ENCODE peak calls at places on chromosomes 11 and 22, in nine cellular contexts. One of them, this sample, is unnamed.

GRCh38 chr11:11984563-11984962 is 23.9 kb downstream of the DKK3 start:
- DNase-seq in left lung: no peak
- DNase-seq in body of pancreas: no peak
- DNase-seq in lower lobe of right lung: no peak
- DNase-seq in activated CD8-positive, alpha-beta T cell treated with anti-CD3 and anti-CD28 coated beads, Interleukin-2, amount 10 ng/mL, durations not matched to agents 7 days and 5 days: no peak
- DNase-seq in activated CD4-positive, alpha-beta T cell treated with anti-CD3 and anti-CD28 coated beads for 4 hours: no peak
- DNase-seq in hepatic stellate cell: no peak
- DNase-seq in germinal center: no peak
- DNase-seq in AG09309: no peak
- DNase-seq in this sample: no peak

GRCh38 chr22:38050720-38051119 is 6.5 kb upstream of the PICK1 start:
- DNase-seq in left lung: no peak
- DNase-seq in body of pancreas: no peak
- DNase-seq in lower lobe of right lung: no peak
- DNase-seq in activated CD8-positive, alpha-beta T cell treated with anti-CD3 and anti-CD28 coated beads, Interleukin-2, amount 10 ng/mL, durations not matched to agents 7 days and 5 days: no peak
- DNase-seq in activated CD4-positive, alpha-beta T cell treated with anti-CD3 and anti-CD28 coated beads for 4 hours: no peak
- DNase-seq in hepatic stellate cell: no peak
- DNase-seq in germinal center: no peak
- DNase-seq in AG09309: no peak
- DNase-seq in this sample: no peak

GRCh38 chr22:42856179-42856864 is 751 bp downstream of the ARFGAP3 start:
- DNase-seq in left lung: no peak
- DNase-seq in body of pancreas: peak; percentile 72
- DNase-seq in lower lobe of right lung: peak; percentile 83
- DNase-seq in activated CD8-positive, alpha-beta T cell treated with anti-CD3 and anti-CD28 coated beads, Interleukin-2, amount 10 ng/mL, durations not matched to agents 7 days and 5 days: peak; percentile 71
- DNase-seq in activated CD4-positive, alpha-beta T cell treated with anti-CD3 and anti-CD28 coated beads for 4 hours: peak; percentile 60
- DNase-seq in hepatic stellate cell: peak; percentile 40
- DNase-seq in germinal center: no peak
- DNase-seq in AG09309: no peak
- DNase-seq in this sample: peak; percentile 75

GRCh38 chr11:66259976-66260375 is 8.5 kb upstream of the RAB1B start:
- DNase-seq in left lung: no peak
- DNase-seq in body of pancreas: no peak
- DNase-seq in lower lobe of right lung: no peak
- DNase-seq in activated CD8-positive, alpha-beta T cell treated with anti-CD3 and anti-CD28 coated beads, Interleukin-2, amount 10 ng/mL, durations not matched to agents 7 days and 5 days: no peak
- DNase-seq in activated CD4-positive, alpha-beta T cell treated with anti-CD3 and anti-CD28 coated beads for 4 hours: no peak
- DNase-seq in hepatic stellate cell: no peak
- DNase-seq in germinal center: no peak
- DNase-seq in AG09309: no peak
- DNase-seq in this sample: no peak

GRCh38 chr22:32583921-32584335 is 109.3 kb downstream of the FBXO7 start:
- DNase-seq in left lung: no peak
- DNase-seq in body of pancreas: no peak
- DNase-seq in lower lobe of right lung: no peak
- DNase-seq in activated CD8-positive, alpha-beta T cell treated with anti-CD3 and anti-CD28 coated beads, Interleukin-2, amount 10 ng/mL, durations not matched to agents 7 days and 5 days: no peak
- DNase-seq in activated CD4-positive, alpha-beta T cell treated with anti-CD3 and anti-CD28 coated beads for 4 hours: no peak
- DNase-seq in hepatic stellate cell: no peak
- DNase-seq in germinal center: no peak
- DNase-seq in AG09309: no peak
- DNase-seq in this sample: no peak

GRCh38 chr11:88680806-88681205 is 343.3 kb upstream of the CTSC start:
- DNase-seq in left lung: no peak
- DNase-seq in body of pancreas: no peak
- DNase-seq in lower lobe of right lung: no peak
- DNase-seq in activated CD8-positive, alpha-beta T cell treated with anti-CD3 and anti-CD28 coated beads, Interleukin-2, amount 10 ng/mL, durations not matched to agents 7 days and 5 days: no peak
- DNase-seq in activated CD4-positive, alpha-beta T cell treated with anti-CD3 and anti-CD28 coated beads for 4 hours: no peak
- DNase-seq in hepatic stellate cell: no peak
- DNase-seq in germinal center: no peak
- DNase-seq in AG09309: no peak
- DNase-seq in this sample: no peak

GRCh38 chr22:46052331-46052771 is 75.4 kb upstream of the WNT7B start:
- DNase-seq in left lung: peak; percentile 43
- DNase-seq in body of pancreas: peak; percentile 19
- DNase-seq in lower lobe of right lung: peak; percentile 44
- DNase-seq in activated CD8-positive, alpha-beta T cell treated with anti-CD3 and anti-CD28 coated beads, Interleukin-2, amount 10 ng/mL, durations not matched to agents 7 days and 5 days: no peak
- DNase-seq in activated CD4-positive, alpha-beta T cell treated with anti-CD3 and anti-CD28 coated beads for 4 hours: no peak
- DNase-seq in hepatic stellate cell: peak; percentile 72
- DNase-seq in germinal center: no peak
- DNase-seq in AG09309: no peak
- DNase-seq in this sample: peak; percentile 32

GRCh38 chr22:25492950-25493790 is 71.3 kb upstream of the GRK3 start:
- DNase-seq in left lung: no peak
- DNase-seq in body of pancreas: no peak
- DNase-seq in lower lobe of right lung: no peak
- DNase-seq in activated CD8-positive, alpha-beta T cell treated with anti-CD3 and anti-CD28 coated beads, Interleukin-2, amount 10 ng/mL, durations not matched to agents 7 days and 5 days: no peak
- DNase-seq in activated CD4-positive, alpha-beta T cell treated with anti-CD3 and anti-CD28 coated beads for 4 hours: no peak
- DNase-seq in hepatic stellate cell: no peak
- DNase-seq in germinal center: no peak
- DNase-seq in AG09309: no peak
- DNase-seq in this sample: no peak

GRCh38 chr11:27524155-27524554 is 17.6 kb upstream of the LIN7C start:
- DNase-seq in left lung: no peak
- DNase-seq in body of pancreas: no peak
- DNase-seq in lower lobe of right lung: no peak
- DNase-seq in activated CD8-positive, alpha-beta T cell treated with anti-CD3 and anti-CD28 coated beads, Interleukin-2, amount 10 ng/mL, durations not matched to agents 7 days and 5 days: no peak
- DNase-seq in activated CD4-positive, alpha-beta T cell treated with anti-CD3 and anti-CD28 coated beads for 4 hours: no peak
- DNase-seq in hepatic stellate cell: no peak
- DNase-seq in germinal center: no peak
- DNase-seq in AG09309: no peak
- DNase-seq in this sample: no peak

GRCh38 chr11:69337211-69337721 is 43.3 kb downstream of the MYEOV start:
- DNase-seq in left lung: no peak
- DNase-seq in body of pancreas: peak; percentile 73
- DNase-seq in lower lobe of right lung: no peak
- DNase-seq in activated CD8-positive, alpha-beta T cell treated with anti-CD3 and anti-CD28 coated beads, Interleukin-2, amount 10 ng/mL, durations not matched to agents 7 days and 5 days: peak; percentile 58
- DNase-seq in activated CD4-positive, alpha-beta T cell treated with anti-CD3 and anti-CD28 coated beads for 4 hours: peak; percentile 62
- DNase-seq in hepatic stellate cell: no peak
- DNase-seq in germinal center: peak; percentile 36
- DNase-seq in AG09309: no peak
- DNase-seq in this sample: no peak

GRCh38 chr11:11230802-11231562 is 122.1 kb downstream of the CSNK2A3 start:
- DNase-seq in left lung: no peak
- DNase-seq in body of pancreas: no peak
- DNase-seq in lower lobe of right lung: no peak
- DNase-seq in activated CD8-positive, alpha-beta T cell treated with anti-CD3 and anti-CD28 coated beads, Interleukin-2, amount 10 ng/mL, durations not matched to agents 7 days and 5 days: peak; percentile 31
- DNase-seq in activated CD4-positive, alpha-beta T cell treated with anti-CD3 and anti-CD28 coated beads for 4 hours: no peak
- DNase-seq in hepatic stellate cell: no peak
- DNase-seq in germinal center: peak; percentile 69
- DNase-seq in AG09309: no peak
- DNase-seq in this sample: no peak

GRCh38 chr11:18347471-18348125 is 25.2 kb downstream of the GTF2H1 start:
- DNase-seq in left lung: no peak
- DNase-seq in body of pancreas: no peak
- DNase-seq in lower lobe of right lung: no peak
- DNase-seq in activated CD8-positive, alpha-beta T cell treated with anti-CD3 and anti-CD28 coated beads, Interleukin-2, amount 10 ng/mL, durations not matched to agents 7 days and 5 days: no peak
- DNase-seq in activated CD4-positive, alpha-beta T cell treated with anti-CD3 and anti-CD28 coated beads for 4 hours: no peak
- DNase-seq in hepatic stellate cell: no peak
- DNase-seq in germinal center: no peak
- DNase-seq in AG09309: peak; percentile 61
- DNase-seq in this sample: no peak

GRCh38 chr11:17748761-17749721 is 14.5 kb downstream of the KCNC1 start:
- DNase-seq in left lung: peak; percentile 53
- DNase-seq in body of pancreas: no peak
- DNase-seq in lower lobe of right lung: no peak
- DNase-seq in activated CD8-positive, alpha-beta T cell treated with anti-CD3 and anti-CD28 coated beads, Interleukin-2, amount 10 ng/mL, durations not matched to agents 7 days and 5 days: no peak
- DNase-seq in activated CD4-positive, alpha-beta T cell treated with anti-CD3 and anti-CD28 coated beads for 4 hours: no peak
- DNase-seq in hepatic stellate cell: no peak
- DNase-seq in germinal center: no peak
- DNase-seq in AG09309: no peak
- DNase-seq in this sample: no peak

GRCh38 chr11:15901046-15901445 is 455.3 kb downstream of the SOX6 start:
- DNase-seq in left lung: no peak
- DNase-seq in body of pancreas: peak; percentile 29
- DNase-seq in lower lobe of right lung: no peak
- DNase-seq in activated CD8-positive, alpha-beta T cell treated with anti-CD3 and anti-CD28 coated beads, Interleukin-2, amount 10 ng/mL, durations not matched to agents 7 days and 5 days: no peak
- DNase-seq in activated CD4-positive, alpha-beta T cell treated with anti-CD3 and anti-CD28 coated beads for 4 hours: no peak
- DNase-seq in hepatic stellate cell: peak; percentile 72
- DNase-seq in germinal center: no peak
- DNase-seq in AG09309: no peak
- DNase-seq in this sample: no peak

GRCh38 chr22:39290724-39291161 is 28.7 kb downstream of the RPL3 start:
- DNase-seq in left lung: peak; percentile 82
- DNase-seq in body of pancreas: peak; percentile 92
- DNase-seq in lower lobe of right lung: no peak
- DNase-seq in activated CD8-positive, alpha-beta T cell treated with anti-CD3 and anti-CD28 coated beads, Interleukin-2, amount 10 ng/mL, durations not matched to agents 7 days and 5 days: no peak
- DNase-seq in activated CD4-positive, alpha-beta T cell treated with anti-CD3 and anti-CD28 coated beads for 4 hours: no peak
- DNase-seq in hepatic stellate cell: no peak
- DNase-seq in germinal center: no peak
- DNase-seq in AG09309: no peak
- DNase-seq in this sample: peak; percentile 89

GRCh38 chr11:11558826-11559225 is 63.0 kb downstream of the GALNT18 start:
- DNase-seq in left lung: no peak
- DNase-seq in body of pancreas: no peak
- DNase-seq in lower lobe of right lung: peak; percentile 65
- DNase-seq in activated CD8-positive, alpha-beta T cell treated with anti-CD3 and anti-CD28 coated beads, Interleukin-2, amount 10 ng/mL, durations not matched to agents 7 days and 5 days: no peak
- DNase-seq in activated CD4-positive, alpha-beta T cell treated with anti-CD3 and anti-CD28 coated beads for 4 hours: no peak
- DNase-seq in hepatic stellate cell: no peak
- DNase-seq in germinal center: no peak
- DNase-seq in AG09309: no peak
- DNase-seq in this sample: no peak

GRCh38 chr11:20310137-20310536 is 53.4 kb upstream of the HTATIP2 start:
- DNase-seq in left lung: no peak
- DNase-seq in body of pancreas: no peak
- DNase-seq in lower lobe of right lung: no peak
- DNase-seq in activated CD8-positive, alpha-beta T cell treated with anti-CD3 and anti-CD28 coated beads, Interleukin-2, amount 10 ng/mL, durations not matched to agents 7 days and 5 days: no peak
- DNase-seq in activated CD4-positive, alpha-beta T cell treated with anti-CD3 and anti-CD28 coated beads for 4 hours: no peak
- DNase-seq in hepatic stellate cell: no peak
- DNase-seq in germinal center: no peak
- DNase-seq in AG09309: no peak
- DNase-seq in this sample: no peak

GRCh38 chr11:16809901-16810668 is 71.6 kb downstream of the C11orf58 start:
- DNase-seq in left lung: no peak
- DNase-seq in body of pancreas: peak; percentile 25
- DNase-seq in lower lobe of right lung: no peak
- DNase-seq in activated CD8-positive, alpha-beta T cell treated with anti-CD3 and anti-CD28 coated beads, Interleukin-2, amount 10 ng/mL, durations not matched to agents 7 days and 5 days: no peak
- DNase-seq in activated CD4-positive, alpha-beta T cell treated with anti-CD3 and anti-CD28 coated beads for 4 hours: no peak
- DNase-seq in hepatic stellate cell: no peak
- DNase-seq in germinal center: no peak
- DNase-seq in AG09309: no peak
- DNase-seq in this sample: peak; percentile 79

GRCh38 chr11:116601734-116602636 is 170.8 kb downstream of the BUD13 start:
- DNase-seq in left lung: no peak
- DNase-seq in body of pancreas: no peak
- DNase-seq in lower lobe of right lung: no peak
- DNase-seq in activated CD8-positive, alpha-beta T cell treated with anti-CD3 and anti-CD28 coated beads, Interleukin-2, amount 10 ng/mL, durations not matched to agents 7 days and 5 days: no peak
- DNase-seq in activated CD4-positive, alpha-beta T cell treated with anti-CD3 and anti-CD28 coated beads for 4 hours: no peak
- DNase-seq in hepatic stellate cell: no peak
- DNase-seq in germinal center: no peak
- DNase-seq in AG09309: no peak
- DNase-seq in this sample: no peak

GRCh38 chr11:88320149-88320559 is 17.4 kb downstream of the CTSC start:
- DNase-seq in left lung: no peak
- DNase-seq in body of pancreas: no peak
- DNase-seq in lower lobe of right lung: no peak
- DNase-seq in activated CD8-positive, alpha-beta T cell treated with anti-CD3 and anti-CD28 coated beads, Interleukin-2, amount 10 ng/mL, durations not matched to agents 7 days and 5 days: no peak
- DNase-seq in activated CD4-positive, alpha-beta T cell treated with anti-CD3 and anti-CD28 coated beads for 4 hours: no peak
- DNase-seq in hepatic stellate cell: peak; percentile 12
- DNase-seq in germinal center: no peak
- DNase-seq in AG09309: peak; percentile 71
- DNase-seq in this sample: no peak

GRCh38 chr22:35212020-35212419 is 45.3 kb upstream of the HMGXB4 start:
- DNase-seq in left lung: no peak
- DNase-seq in body of pancreas: peak; percentile 22
- DNase-seq in lower lobe of right lung: no peak
- DNase-seq in activated CD8-positive, alpha-beta T cell treated with anti-CD3 and anti-CD28 coated beads, Interleukin-2, amount 10 ng/mL, durations not matched to agents 7 days and 5 days: no peak
- DNase-seq in activated CD4-positive, alpha-beta T cell treated with anti-CD3 and anti-CD28 coated beads for 4 hours: no peak
- DNase-seq in hepatic stellate cell: no peak
- DNase-seq in germinal center: no peak
- DNase-seq in AG09309: no peak
- DNase-seq in this sample: peak; percentile 61

GRCh38 chr11:20474176-20474950 is 86.8 kb downstream of the PRMT3 start:
- DNase-seq in left lung: no peak
- DNase-seq in body of pancreas: no peak
- DNase-seq in lower lobe of right lung: no peak
- DNase-seq in activated CD8-positive, alpha-beta T cell treated with anti-CD3 and anti-CD28 coated beads, Interleukin-2, amount 10 ng/mL, durations not matched to agents 7 days and 5 days: no peak
- DNase-seq in activated CD4-positive, alpha-beta T cell treated with anti-CD3 and anti-CD28 coated beads for 4 hours: no peak
- DNase-seq in hepatic stellate cell: no peak
- DNase-seq in germinal center: no peak
- DNase-seq in AG09309: no peak
- DNase-seq in this sample: no peak

GRCh38 chr11:117273550-117274289 is 17.4 kb upstream of the BACE1-AS start:
- DNase-seq in left lung: no peak
- DNase-seq in body of pancreas: no peak
- DNase-seq in lower lobe of right lung: no peak
- DNase-seq in activated CD8-positive, alpha-beta T cell treated with anti-CD3 and anti-CD28 coated beads, Interleukin-2, amount 10 ng/mL, durations not matched to agents 7 days and 5 days: no peak
- DNase-seq in activated CD4-positive, alpha-beta T cell treated with anti-CD3 and anti-CD28 coated beads for 4 hours: no peak
- DNase-seq in hepatic stellate cell: peak; percentile 86
- DNase-seq in germinal center: no peak
- DNase-seq in AG09309: peak; percentile 52
- DNase-seq in this sample: no peak

GRCh38 chr11:12110714-12111481 is 508 bp downstream of the MICAL2 start:
- DNase-seq in left lung: peak; percentile 88
- DNase-seq in body of pancreas: peak; percentile 38
- DNase-seq in lower lobe of right lung: peak; percentile 70
- DNase-seq in activated CD8-positive, alpha-beta T cell treated with anti-CD3 and anti-CD28 coated beads, Interleukin-2, amount 10 ng/mL, durations not matched to agents 7 days and 5 days: peak; percentile 62
- DNase-seq in activated CD4-positive, alpha-beta T cell treated with anti-CD3 and anti-CD28 coated beads for 4 hours: peak; percentile 34
- DNase-seq in hepatic stellate cell: no peak
- DNase-seq in germinal center: peak; percentile 14
- DNase-seq in AG09309: no peak
- DNase-seq in this sample: peak; percentile 53

GRCh38 chr11:45834298-45834756 is 12.9 kb upstream of the CRY2 start:
- DNase-seq in left lung: no peak
- DNase-seq in body of pancreas: no peak
- DNase-seq in lower lobe of right lung: no peak
- DNase-seq in activated CD8-positive, alpha-beta T cell treated with anti-CD3 and anti-CD28 coated beads, Interleukin-2, amount 10 ng/mL, durations not matched to agents 7 days and 5 days: peak; percentile 78
- DNase-seq in activated CD4-positive, alpha-beta T cell treated with anti-CD3 and anti-CD28 coated beads for 4 hours: no peak
- DNase-seq in hepatic stellate cell: no peak
- DNase-seq in germinal center: no peak
- DNase-seq in AG09309: no peak
- DNase-seq in this sample: no peak

GRCh38 chr11:75776546-75776945 is 8.0 kb downstream of the DGAT2 start:
- DNase-seq in left lung: no peak
- DNase-seq in body of pancreas: no peak
- DNase-seq in lower lobe of right lung: no peak
- DNase-seq in activated CD8-positive, alpha-beta T cell treated with anti-CD3 and anti-CD28 coated beads, Interleukin-2, amount 10 ng/mL, durations not matched to agents 7 days and 5 days: no peak
- DNase-seq in activated CD4-positive, alpha-beta T cell treated with anti-CD3 and anti-CD28 coated beads for 4 hours: no peak
- DNase-seq in hepatic stellate cell: no peak
- DNase-seq in germinal center: no peak
- DNase-seq in AG09309: no peak
- DNase-seq in this sample: no peak

GRCh38 chr11:3781423-3781822 is 15.9 kb downstream of the NUP98 start:
- DNase-seq in left lung: no peak
- DNase-seq in body of pancreas: no peak
- DNase-seq in lower lobe of right lung: no peak
- DNase-seq in activated CD8-positive, alpha-beta T cell treated with anti-CD3 and anti-CD28 coated beads, Interleukin-2, amount 10 ng/mL, durations not matched to agents 7 days and 5 days: no peak
- DNase-seq in activated CD4-positive, alpha-beta T cell treated with anti-CD3 and anti-CD28 coated beads for 4 hours: no peak
- DNase-seq in hepatic stellate cell: peak; percentile 45
- DNase-seq in germinal center: no peak
- DNase-seq in AG09309: no peak
- DNase-seq in this sample: no peak

GRCh38 chr11:57499413-57499982 is 16.0 kb downstream of the SLC43A1 start:
- DNase-seq in left lung: peak; percentile 98
- DNase-seq in body of pancreas: peak; percentile 97
- DNase-seq in lower lobe of right lung: peak; percentile 95
- DNase-seq in activated CD8-positive, alpha-beta T cell treated with anti-CD3 and anti-CD28 coated beads, Interleukin-2, amount 10 ng/mL, durations not matched to agents 7 days and 5 days: peak; percentile 36
- DNase-seq in activated CD4-positive, alpha-beta T cell treated with anti-CD3 and anti-CD28 coated beads for 4 hours: no peak
- DNase-seq in hepatic stellate cell: peak; percentile 99
- DNase-seq in germinal center: peak; percentile 92
- DNase-seq in AG09309: peak; percentile 21
- DNase-seq in this sample: peak; percentile 98

GRCh38 chr11:99325807-99326206 is 305.1 kb downstream of the CNTN5 start:
- DNase-seq in left lung: no peak
- DNase-seq in body of pancreas: no peak
- DNase-seq in lower lobe of right lung: no peak
- DNase-seq in activated CD8-positive, alpha-beta T cell treated with anti-CD3 and anti-CD28 coated beads, Interleukin-2, amount 10 ng/mL, durations not matched to agents 7 days and 5 days: no peak
- DNase-seq in activated CD4-positive, alpha-beta T cell treated with anti-CD3 and anti-CD28 coated beads for 4 hours: no peak
- DNase-seq in hepatic stellate cell: peak; percentile 34
- DNase-seq in germinal center: no peak
- DNase-seq in AG09309: peak; percentile 29
- DNase-seq in this sample: no peak

GRCh38 chr11:122696662-122697061 is 41.1 kb downstream of the UBASH3B start:
- DNase-seq in left lung: no peak
- DNase-seq in body of pancreas: no peak
- DNase-seq in lower lobe of right lung: no peak
- DNase-seq in activated CD8-positive, alpha-beta T cell treated with anti-CD3 and anti-CD28 coated beads, Interleukin-2, amount 10 ng/mL, durations not matched to agents 7 days and 5 days: peak; percentile 78
- DNase-seq in activated CD4-positive, alpha-beta T cell treated with anti-CD3 and anti-CD28 coated beads for 4 hours: peak; percentile 75
- DNase-seq in hepatic stellate cell: no peak
- DNase-seq in germinal center: peak; percentile 59
- DNase-seq in AG09309: no peak
- DNase-seq in this sample: no peak

GRCh38 chr11:5476184-5476819 is 12.2 kb upstream of the OR52D1 start:
- DNase-seq in left lung: no peak
- DNase-seq in body of pancreas: peak; percentile 46
- DNase-seq in lower lobe of right lung: no peak
- DNase-seq in activated CD8-positive, alpha-beta T cell treated with anti-CD3 and anti-CD28 coated beads, Interleukin-2, amount 10 ng/mL, durations not matched to agents 7 days and 5 days: peak; percentile 58
- DNase-seq in activated CD4-positive, alpha-beta T cell treated with anti-CD3 and anti-CD28 coated beads for 4 hours: peak; percentile 27
- DNase-seq in hepatic stellate cell: peak; percentile 49
- DNase-seq in germinal center: peak; percentile 35
- DNase-seq in AG09309: peak; percentile 8
- DNase-seq in this sample: peak; percentile 29

This sample was measured in heart left ventricle.